ENCODE peak calls at places on chromosomes 6 and 20, in eight cellular contexts. One of them, this sample, is unnamed.

GRCh38 chr6:159969204-159969912 is 476 bp downstream of the IGF2R start:
- DNase-seq in nucleus accumbens: no peak
- DNase-seq in prostate gland: peak
- DNase-seq in SK-N-SH: peak
- DNase-seq in thoracic aorta: no peak
- DNase-seq in CD4-positive, CD25-positive, alpha-beta regulatory T cell: peak
- DNase-seq in CD8-positive, alpha-beta memory T cell: peak
- DNase-seq in hepatocyte: peak
- DNase-seq in this sample: peak

GRCh38 chr6:1131285-1132079 is 180.4 kb upstream of the FOXQ1 start:
- DNase-seq in prostate gland: no peak
- DNase-seq in thoracic aorta: no peak
- DNase-seq in nucleus accumbens: no peak
- DNase-seq in CD4-positive, CD25-positive, alpha-beta regulatory T cell: no peak
- DNase-seq in hepatocyte: peak
- DNase-seq in CD8-positive, alpha-beta memory T cell: no peak
- DNase-seq in SK-N-SH: no peak
- DNase-seq in this sample: no peak

GRCh38 chr6:26234421-26235239 is 130.4 kb upstream of the BTN3A2 start:
- DNase-seq in hepatocyte: peak
- DNase-seq in prostate gland: peak
- DNase-seq in SK-N-SH: peak
- DNase-seq in nucleus accumbens: no peak
- DNase-seq in CD8-positive, alpha-beta memory T cell: peak
- DNase-seq in CD4-positive, CD25-positive, alpha-beta regulatory T cell: peak
- DNase-seq in thoracic aorta: no peak
- DNase-seq in this sample: peak

GRCh38 chr6:3758842-3759144 is 7.3 kb upstream of the PXDC1 start:
- DNase-seq in SK-N-SH: no peak
- DNase-seq in nucleus accumbens: no peak
- DNase-seq in prostate gland: no peak
- DNase-seq in hepatocyte: no peak
- DNase-seq in CD8-positive, alpha-beta memory T cell: no peak
- DNase-seq in CD4-positive, CD25-positive, alpha-beta regulatory T cell: no peak
- DNase-seq in thoracic aorta: no peak
- DNase-seq in this sample: peak

GRCh38 chr6:165662671-165663282 is at the start of gene PDE10A:
- DNase-seq in hepatocyte: peak
- DNase-seq in CD4-positive, CD25-positive, alpha-beta regulatory T cell: peak
- DNase-seq in nucleus accumbens: no peak
- DNase-seq in prostate gland: no peak
- DNase-seq in SK-N-SH: peak
- DNase-seq in thoracic aorta: no peak
- DNase-seq in CD8-positive, alpha-beta memory T cell: no peak
- DNase-seq in this sample: no peak

GRCh38 chr6:130324657-130325056 is 41.2 kb upstream of the TMEM200A start:
- DNase-seq in CD4-positive, CD25-positive, alpha-beta regulatory T cell: no peak
- DNase-seq in SK-N-SH: no peak
- DNase-seq in thoracic aorta: no peak
- DNase-seq in prostate gland: no peak
- DNase-seq in hepatocyte: no peak
- DNase-seq in CD8-positive, alpha-beta memory T cell: no peak
- DNase-seq in nucleus accumbens: no peak
- DNase-seq in this sample: no peak

GRCh38 chr6:25629202-25629584 is 22.8 kb upstream of the SCGN start:
- DNase-seq in prostate gland: no peak
- DNase-seq in CD4-positive, CD25-positive, alpha-beta regulatory T cell: no peak
- DNase-seq in SK-N-SH: no peak
- DNase-seq in thoracic aorta: no peak
- DNase-seq in CD8-positive, alpha-beta memory T cell: no peak
- DNase-seq in nucleus accumbens: no peak
- DNase-seq in hepatocyte: no peak
- DNase-seq in this sample: no peak

GRCh38 chr6:139449611-139450000 is 75.2 kb upstream of the CITED2 start:
- DNase-seq in CD4-positive, CD25-positive, alpha-beta regulatory T cell: no peak
- DNase-seq in prostate gland: no peak
- DNase-seq in hepatocyte: no peak
- DNase-seq in CD8-positive, alpha-beta memory T cell: no peak
- DNase-seq in nucleus accumbens: no peak
- DNase-seq in thoracic aorta: no peak
- DNase-seq in SK-N-SH: no peak
- DNase-seq in this sample: no peak

GRCh38 chr6:97958143-97958542 is 675.1 kb upstream of the MMS22L start:
- DNase-seq in CD4-positive, CD25-positive, alpha-beta regulatory T cell: no peak
- DNase-seq in prostate gland: no peak
- DNase-seq in hepatocyte: peak
- DNase-seq in SK-N-SH: no peak
- DNase-seq in nucleus accumbens: no peak
- DNase-seq in CD8-positive, alpha-beta memory T cell: no peak
- DNase-seq in thoracic aorta: no peak
- DNase-seq in this sample: no peak

GRCh38 chr20:53623454-53624206 is 30.0 kb upstream of the ZNF217 start:
- DNase-seq in SK-N-SH: peak
- DNase-seq in CD4-positive, CD25-positive, alpha-beta regulatory T cell: peak
- DNase-seq in CD8-positive, alpha-beta memory T cell: no peak
- DNase-seq in hepatocyte: peak
- DNase-seq in prostate gland: peak
- DNase-seq in thoracic aorta: no peak
- DNase-seq in nucleus accumbens: no peak
- DNase-seq in this sample: peak

GRCh38 chr6:43767553-43768505 is 2.2 kb upstream of the VEGFA start:
- DNase-seq in hepatocyte: no peak
- DNase-seq in prostate gland: no peak
- DNase-seq in thoracic aorta: no peak
- DNase-seq in CD8-positive, alpha-beta memory T cell: no peak
- DNase-seq in CD4-positive, CD25-positive, alpha-beta regulatory T cell: no peak
- DNase-seq in SK-N-SH: no peak
- DNase-seq in nucleus accumbens: no peak
- DNase-seq in this sample: no peak

GRCh38 chr6:110999634-111000270 is 17.9 kb downstream of the RPF2 start:
- DNase-seq in thoracic aorta: no peak
- DNase-seq in SK-N-SH: no peak
- DNase-seq in nucleus accumbens: no peak
- DNase-seq in prostate gland: no peak
- DNase-seq in CD8-positive, alpha-beta memory T cell: no peak
- DNase-seq in CD4-positive, CD25-positive, alpha-beta regulatory T cell: peak
- DNase-seq in hepatocyte: peak
- DNase-seq in this sample: no peak

GRCh38 chr6:113953346-113953745 is 17.6 kb downstream of the HDAC2 start:
- DNase-seq in nucleus accumbens: no peak
- DNase-seq in prostate gland: no peak
- DNase-seq in SK-N-SH: no peak
- DNase-seq in thoracic aorta: no peak
- DNase-seq in CD8-positive, alpha-beta memory T cell: no peak
- DNase-seq in hepatocyte: no peak
- DNase-seq in CD4-positive, CD25-positive, alpha-beta regulatory T cell: no peak
- DNase-seq in this sample: no peak

GRCh38 chr6:28711325-28711724 is 185.6 kb downstream of the GPX5 start:
- DNase-seq in thoracic aorta: no peak
- DNase-seq in hepatocyte: no peak
- DNase-seq in prostate gland: no peak
- DNase-seq in SK-N-SH: no peak
- DNase-seq in CD4-positive, CD25-positive, alpha-beta regulatory T cell: no peak
- DNase-seq in nucleus accumbens: no peak
- DNase-seq in CD8-positive, alpha-beta memory T cell: no peak
- DNase-seq in this sample: no peak

GRCh38 chr6:169618526-169619490 is 83.0 kb downstream of the WDR27 start:
- DNase-seq in CD8-positive, alpha-beta memory T cell: no peak
- DNase-seq in SK-N-SH: no peak
- DNase-seq in hepatocyte: no peak
- DNase-seq in CD4-positive, CD25-positive, alpha-beta regulatory T cell: no peak
- DNase-seq in nucleus accumbens: no peak
- DNase-seq in prostate gland: no peak
- DNase-seq in thoracic aorta: no peak
- DNase-seq in this sample: no peak

GRCh38 chr6:143647712-143648111 is 30.1 kb upstream of the PHACTR2 start:
- DNase-seq in nucleus accumbens: no peak
- DNase-seq in thoracic aorta: no peak
- DNase-seq in hepatocyte: no peak
- DNase-seq in prostate gland: no peak
- DNase-seq in CD4-positive, CD25-positive, alpha-beta regulatory T cell: no peak
- DNase-seq in SK-N-SH: no peak
- DNase-seq in CD8-positive, alpha-beta memory T cell: no peak
- DNase-seq in this sample: no peak

This sample was measured in ascending aorta.